ENCODE peak calls at places on chromosomes 6 and 20, in eight cellular contexts. One of them, this sample, is unnamed.

GRCh38 chr6:154786144-154786868 is 53.1 kb downstream of the SCAF8 start:
- DNase-seq in lower lobe of right lung: no peak
- DNase-seq in EL: no peak
- DNase-seq in NCI-H524: no peak
- DNase-seq in nucleus accumbens: no peak
- DNase-seq in A172: no peak
- DNase-seq in HEK293T: no peak
- DNase-seq in activated CD4-positive, CD25-positive, alpha-beta regulatory T cell: no peak
- DNase-seq in this sample: no peak

GRCh38 chr6:137657351-137657911 is 163.2 kb upstream of the OLIG3 start:
- DNase-seq in lower lobe of right lung: no peak
- DNase-seq in EL: no peak
- DNase-seq in NCI-H524: no peak
- DNase-seq in nucleus accumbens: no peak
- DNase-seq in A172: no peak
- DNase-seq in HEK293T: no peak
- DNase-seq in activated CD4-positive, CD25-positive, alpha-beta regulatory T cell: no peak
- DNase-seq in this sample: no peak

GRCh38 chr6:43702522-43703440 is 15.2 kb upstream of the MRPS18A start:
- DNase-seq in lower lobe of right lung: peak
- DNase-seq in EL: peak
- DNase-seq in NCI-H524: peak
- DNase-seq in nucleus accumbens: no peak
- DNase-seq in A172: peak
- DNase-seq in HEK293T: peak
- DNase-seq in activated CD4-positive, CD25-positive, alpha-beta regulatory T cell: no peak
- DNase-seq in this sample: peak

GRCh38 chr6:32501016-32501415 is 29.1 kb downstream of the HLA-DRB5 start:
- DNase-seq in lower lobe of right lung: no peak
- DNase-seq in EL: no peak
- DNase-seq in NCI-H524: no peak
- DNase-seq in nucleus accumbens: no peak
- DNase-seq in A172: no peak
- DNase-seq in HEK293T: no peak
- DNase-seq in activated CD4-positive, CD25-positive, alpha-beta regulatory T cell: no peak
- DNase-seq in this sample: no peak

GRCh38 chr20:51541189-51542032 is 1.1 kb downstream of the NFATC2 start:
- DNase-seq in lower lobe of right lung: peak
- DNase-seq in EL: no peak
- DNase-seq in NCI-H524: no peak
- DNase-seq in nucleus accumbens: peak
- DNase-seq in A172: no peak
- DNase-seq in HEK293T: peak
- DNase-seq in activated CD4-positive, CD25-positive, alpha-beta regulatory T cell: peak
- DNase-seq in this sample: peak

GRCh38 chr6:116217069-116217468 is 36.8 kb downstream of the TSPYL4 start:
- DNase-seq in lower lobe of right lung: no peak
- DNase-seq in EL: peak
- DNase-seq in NCI-H524: no peak
- DNase-seq in nucleus accumbens: no peak
- DNase-seq in A172: peak
- DNase-seq in HEK293T: peak
- DNase-seq in activated CD4-positive, CD25-positive, alpha-beta regulatory T cell: no peak
- DNase-seq in this sample: no peak

GRCh38 chr20:35432430-35432735 is 5.6 kb downstream of the GDF5 start:
- DNase-seq in lower lobe of right lung: no peak
- DNase-seq in EL: no peak
- DNase-seq in NCI-H524: no peak
- DNase-seq in nucleus accumbens: no peak
- DNase-seq in A172: no peak
- DNase-seq in HEK293T: no peak
- DNase-seq in activated CD4-positive, CD25-positive, alpha-beta regulatory T cell: no peak
- DNase-seq in this sample: no peak

GRCh38 chr6:116280161-116280959 is 630 bp upstream of the TSPYL1 start:
- DNase-seq in lower lobe of right lung: no peak
- DNase-seq in EL: no peak
- DNase-seq in NCI-H524: no peak
- DNase-seq in nucleus accumbens: no peak
- DNase-seq in A172: no peak
- DNase-seq in HEK293T: no peak
- DNase-seq in activated CD4-positive, CD25-positive, alpha-beta regulatory T cell: no peak
- DNase-seq in this sample: no peak

GRCh38 chr6:71619836-71620235 is 266.5 kb upstream of the RIMS1 start:
- DNase-seq in lower lobe of right lung: no peak
- DNase-seq in EL: no peak
- DNase-seq in NCI-H524: no peak
- DNase-seq in nucleus accumbens: no peak
- DNase-seq in A172: no peak
- DNase-seq in HEK293T: no peak
- DNase-seq in activated CD4-positive, CD25-positive, alpha-beta regulatory T cell: no peak
- DNase-seq in this sample: no peak

GRCh38 chr6:82568290-82568993 is 204.8 kb downstream of the TPBG start:
- DNase-seq in lower lobe of right lung: no peak
- DNase-seq in EL: no peak
- DNase-seq in NCI-H524: no peak
- DNase-seq in nucleus accumbens: no peak
- DNase-seq in A172: no peak
- DNase-seq in HEK293T: no peak
- DNase-seq in activated CD4-positive, CD25-positive, alpha-beta regulatory T cell: no peak
- DNase-seq in this sample: no peak

GRCh38 chr6:14584450-14584849 is 466.9 kb downstream of the CD83 start:
- DNase-seq in lower lobe of right lung: no peak
- DNase-seq in EL: no peak
- DNase-seq in NCI-H524: no peak
- DNase-seq in nucleus accumbens: no peak
- DNase-seq in A172: no peak
- DNase-seq in HEK293T: no peak
- DNase-seq in activated CD4-positive, CD25-positive, alpha-beta regulatory T cell: no peak
- DNase-seq in this sample: no peak

GRCh38 chr20:10337291-10337690 is 96.7 kb downstream of the MKKS start:
- DNase-seq in lower lobe of right lung: no peak
- DNase-seq in EL: no peak
- DNase-seq in NCI-H524: peak
- DNase-seq in nucleus accumbens: no peak
- DNase-seq in A172: no peak
- DNase-seq in HEK293T: no peak
- DNase-seq in activated CD4-positive, CD25-positive, alpha-beta regulatory T cell: no peak
- DNase-seq in this sample: no peak

GRCh38 chr6:48747040-48747439 is 636.0 kb upstream of the PTCHD4 start:
- DNase-seq in lower lobe of right lung: no peak
- DNase-seq in EL: peak
- DNase-seq in NCI-H524: no peak
- DNase-seq in nucleus accumbens: no peak
- DNase-seq in A172: no peak
- DNase-seq in HEK293T: no peak
- DNase-seq in activated CD4-positive, CD25-positive, alpha-beta regulatory T cell: no peak
- DNase-seq in this sample: no peak

GRCh38 chr20:16444056-16444777 is 129.0 kb downstream of the KIF16B start:
- DNase-seq in lower lobe of right lung: no peak
- DNase-seq in EL: no peak
- DNase-seq in NCI-H524: no peak
- DNase-seq in nucleus accumbens: no peak
- DNase-seq in A172: no peak
- DNase-seq in HEK293T: no peak
- DNase-seq in activated CD4-positive, CD25-positive, alpha-beta regulatory T cell: no peak
- DNase-seq in this sample: no peak

GRCh38 chr6:37311666-37312473 is 41.9 kb upstream of the RNF8 start:
- DNase-seq in lower lobe of right lung: no peak
- DNase-seq in EL: peak
- DNase-seq in NCI-H524: no peak
- DNase-seq in nucleus accumbens: no peak
- DNase-seq in A172: no peak
- DNase-seq in HEK293T: no peak
- DNase-seq in activated CD4-positive, CD25-positive, alpha-beta regulatory T cell: no peak
- DNase-seq in this sample: no peak

GRCh38 chr6:166415306-166415705 is 32.6 kb upstream of the MPC1 start:
- DNase-seq in lower lobe of right lung: no peak
- DNase-seq in EL: no peak
- DNase-seq in NCI-H524: no peak
- DNase-seq in nucleus accumbens: no peak
- DNase-seq in A172: no peak
- DNase-seq in HEK293T: no peak
- DNase-seq in activated CD4-positive, CD25-positive, alpha-beta regulatory T cell: no peak
- DNase-seq in this sample: no peak

GRCh38 chr6:121847806-121848522 is 412.5 kb downstream of the GJA1 start:
- DNase-seq in lower lobe of right lung: no peak
- DNase-seq in EL: no peak
- DNase-seq in NCI-H524: peak
- DNase-seq in nucleus accumbens: no peak
- DNase-seq in A172: no peak
- DNase-seq in HEK293T: no peak
- DNase-seq in activated CD4-positive, CD25-positive, alpha-beta regulatory T cell: no peak
- DNase-seq in this sample: no peak

GRCh38 chr20:32456869-32457421 is 98.8 kb downstream of the ASXL1 start:
- DNase-seq in lower lobe of right lung: no peak
- DNase-seq in EL: peak
- DNase-seq in NCI-H524: peak
- DNase-seq in nucleus accumbens: peak
- DNase-seq in A172: no peak
- DNase-seq in HEK293T: peak
- DNase-seq in activated CD4-positive, CD25-positive, alpha-beta regulatory T cell: no peak
- DNase-seq in this sample: peak

GRCh38 chr6:54579011-54579410 is 267.6 kb upstream of the FAM83B start:
- DNase-seq in lower lobe of right lung: no peak
- DNase-seq in EL: peak
- DNase-seq in NCI-H524: no peak
- DNase-seq in nucleus accumbens: no peak
- DNase-seq in A172: no peak
- DNase-seq in HEK293T: no peak
- DNase-seq in activated CD4-positive, CD25-positive, alpha-beta regulatory T cell: no peak
- DNase-seq in this sample: no peak

GRCh38 chr6:20978176-20978614 is 443.9 kb downstream of the CDKAL1 start:
- DNase-seq in lower lobe of right lung: no peak
- DNase-seq in EL: peak
- DNase-seq in NCI-H524: no peak
- DNase-seq in nucleus accumbens: no peak
- DNase-seq in A172: no peak
- DNase-seq in HEK293T: no peak
- DNase-seq in activated CD4-positive, CD25-positive, alpha-beta regulatory T cell: no peak
- DNase-seq in this sample: no peak

GRCh38 chr6:20379231-20379630 is 22.4 kb upstream of the E2F3 start:
- DNase-seq in lower lobe of right lung: no peak
- DNase-seq in EL: peak
- DNase-seq in NCI-H524: no peak
- DNase-seq in nucleus accumbens: no peak
- DNase-seq in A172: no peak
- DNase-seq in HEK293T: no peak
- DNase-seq in activated CD4-positive, CD25-positive, alpha-beta regulatory T cell: no peak
- DNase-seq in this sample: no peak

GRCh38 chr6:3283641-3284435 is 25.1 kb downstream of the PSMG4 start:
- DNase-seq in lower lobe of right lung: no peak
- DNase-seq in EL: no peak
- DNase-seq in NCI-H524: no peak
- DNase-seq in nucleus accumbens: no peak
- DNase-seq in A172: no peak
- DNase-seq in HEK293T: no peak
- DNase-seq in activated CD4-positive, CD25-positive, alpha-beta regulatory T cell: no peak
- DNase-seq in this sample: peak

GRCh38 chr6:139846538-139847321 is 472.3 kb upstream of the CITED2 start:
- DNase-seq in lower lobe of right lung: peak
- DNase-seq in EL: no peak
- DNase-seq in NCI-H524: no peak
- DNase-seq in nucleus accumbens: no peak
- DNase-seq in A172: no peak
- DNase-seq in HEK293T: no peak
- DNase-seq in activated CD4-positive, CD25-positive, alpha-beta regulatory T cell: no peak
- DNase-seq in this sample: no peak

GRCh38 chr6:5667737-5668136 is 339.0 kb downstream of the NRN1 start:
- DNase-seq in lower lobe of right lung: no peak
- DNase-seq in EL: no peak
- DNase-seq in NCI-H524: no peak
- DNase-seq in nucleus accumbens: no peak
- DNase-seq in A172: no peak
- DNase-seq in HEK293T: no peak
- DNase-seq in activated CD4-positive, CD25-positive, alpha-beta regulatory T cell: no peak
- DNase-seq in this sample: no peak

GRCh38 chr6:101396552-101397173 is 3.2 kb downstream of the GRIK2 start:
- DNase-seq in lower lobe of right lung: no peak
- DNase-seq in EL: peak
- DNase-seq in NCI-H524: no peak
- DNase-seq in nucleus accumbens: no peak
- DNase-seq in A172: peak
- DNase-seq in HEK293T: peak
- DNase-seq in activated CD4-positive, CD25-positive, alpha-beta regulatory T cell: peak
- DNase-seq in this sample: no peak

GRCh38 chr20:57260959-57261357 is 5.5 kb downstream of the BMP7 start:
- DNase-seq in lower lobe of right lung: no peak
- DNase-seq in EL: no peak
- DNase-seq in NCI-H524: no peak
- DNase-seq in nucleus accumbens: no peak
- DNase-seq in A172: no peak
- DNase-seq in HEK293T: no peak
- DNase-seq in activated CD4-positive, CD25-positive, alpha-beta regulatory T cell: no peak
- DNase-seq in this sample: no peak

GRCh38 chr6:155188707-155189496 is 74.9 kb upstream of the CLDN20 start:
- DNase-seq in lower lobe of right lung: no peak
- DNase-seq in EL: peak
- DNase-seq in NCI-H524: no peak
- DNase-seq in nucleus accumbens: no peak
- DNase-seq in A172: peak
- DNase-seq in HEK293T: no peak
- DNase-seq in activated CD4-positive, CD25-positive, alpha-beta regulatory T cell: no peak
- DNase-seq in this sample: no peak

GRCh38 chr20:415820-416322 is 7.8 kb downstream of the RBCK1 start:
- DNase-seq in lower lobe of right lung: peak
- DNase-seq in EL: no peak
- DNase-seq in NCI-H524: no peak
- DNase-seq in nucleus accumbens: no peak
- DNase-seq in A172: no peak
- DNase-seq in HEK293T: no peak
- DNase-seq in activated CD4-positive, CD25-positive, alpha-beta regulatory T cell: no peak
- DNase-seq in this sample: no peak

GRCh38 chr6:147281895-147282565 is 77.8 kb downstream of the STXBP5 start:
- DNase-seq in lower lobe of right lung: no peak
- DNase-seq in EL: no peak
- DNase-seq in NCI-H524: no peak
- DNase-seq in nucleus accumbens: no peak
- DNase-seq in A172: no peak
- DNase-seq in HEK293T: no peak
- DNase-seq in activated CD4-positive, CD25-positive, alpha-beta regulatory T cell: no peak
- DNase-seq in this sample: no peak

GRCh38 chr6:22530506-22530905 is 38.9 kb upstream of the HDGFL1 start:
- DNase-seq in lower lobe of right lung: no peak
- DNase-seq in EL: no peak
- DNase-seq in NCI-H524: no peak
- DNase-seq in nucleus accumbens: no peak
- DNase-seq in A172: no peak
- DNase-seq in HEK293T: no peak
- DNase-seq in activated CD4-positive, CD25-positive, alpha-beta regulatory T cell: no peak
- DNase-seq in this sample: no peak

GRCh38 chr20:49248301-49248700 is 29.1 kb downstream of the DDX27 start:
- DNase-seq in lower lobe of right lung: no peak
- DNase-seq in EL: no peak
- DNase-seq in NCI-H524: no peak
- DNase-seq in nucleus accumbens: no peak
- DNase-seq in A172: no peak
- DNase-seq in HEK293T: no peak
- DNase-seq in activated CD4-positive, CD25-positive, alpha-beta regulatory T cell: no peak
- DNase-seq in this sample: no peak

GRCh38 chr6:128803911-128804310 is 79.0 kb upstream of the LAMA2 start:
- DNase-seq in lower lobe of right lung: no peak
- DNase-seq in EL: peak
- DNase-seq in NCI-H524: no peak
- DNase-seq in nucleus accumbens: no peak
- DNase-seq in A172: peak
- DNase-seq in HEK293T: no peak
- DNase-seq in activated CD4-positive, CD25-positive, alpha-beta regulatory T cell: no peak
- DNase-seq in this sample: no peak